ENCODE peak calls at places on chromosome 1, in six cellular contexts. Q, S, P, A, H and O are unnamed samples.

GRCh38 chr1:25815208-25816111 is 4.3 kb upstream of the MTFR1L start:
- DNase-seq in Q (no peak), S (no peak), P (no peak), A (no peak), H (no peak), O (no peak)

GRCh38 chr1:18188820-18189517 is 81.4 kb downstream of the IGSF21 start:
- DNase-seq in Q (no peak), S (no peak), P (no peak), A (no peak), H (no peak), O (no peak)

GRCh38 chr1:51523931-51524330 is 4.9 kb upstream of the EPS15 start:
- DNase-seq in Q (no peak), S (no peak), P (no peak), A (no peak), H (no peak), O (no peak)

GRCh38 chr1:19922015-19922688 is 1.3 kb downstream of the PLA2G2E start:
- DNase-seq in Q (no peak), S (no peak), P (no peak), A (peak), H (no peak), O (no peak)

GRCh38 chr1:85386068-85386722 is 78.8 kb downstream of the DDAH1 start:
- DNase-seq in Q (no peak), S (no peak), P (no peak), A (no peak), H (no peak), O (no peak)

GRCh38 chr1:236039736-236040670 is 24.9 kb downstream of the NID1 start:
- DNase-seq in Q (no peak), S (peak), P (no peak), A (peak), H (peak), O (no peak)

GRCh38 chr1:159983681-159984080 is 29.6 kb upstream of the SLAMF9 start:
- DNase-seq in Q (peak), S (no peak), P (no peak), A (no peak), H (no peak), O (no peak)

GRCh38 chr1:3560199-3560955 is 50.9 kb downstream of the MEGF6 start:
- DNase-seq in Q (no peak), S (no peak), P (no peak), A (no peak), H (no peak), O (no peak)

GRCh38 chr1:215181518-215181917 is 99.0 kb downstream of the KCNK2 start:
- DNase-seq in Q (no peak), S (no peak), P (no peak), A (no peak), H (no peak), O (no peak)

GRCh38 chr1:21436488-21437340 is 3.2 kb upstream of the NBPF3 start:
- DNase-seq in Q (peak), S (no peak), P (peak), A (no peak), H (no peak), O (no peak)

GRCh38 chr1:183734600-183735036 is 70.3 kb upstream of the RGL1 start:
- DNase-seq in Q (no peak), S (peak), P (no peak), A (no peak), H (peak), O (peak)

GRCh38 chr1:192057766-192058165 is 100.5 kb upstream of the RGS18 start:
- DNase-seq in Q (no peak), S (no peak), P (no peak), A (no peak), H (no peak), O (no peak)

GRCh38 chr1:160205974-160206369 is 788 bp downstream of the PEA15 start:
- DNase-seq in Q (no peak), S (peak), P (no peak), A (peak), H (peak), O (no peak)

GRCh38 chr1:160085686-160086089 is 4.3 kb downstream of the KCNJ9 start:
- DNase-seq in Q (peak), S (peak), P (peak), A (peak), H (peak), O (peak)

GRCh38 chr1:187819081-187819480 is 990.3 kb downstream of the PLA2G4A start:
- DNase-seq in Q (no peak), S (no peak), P (no peak), A (no peak), H (no peak), O (no peak)

GRCh38 chr1:53956308-53957168 is 10.4 kb downstream of the LRRC42 start:
- DNase-seq in Q (no peak), S (no peak), P (no peak), A (no peak), H (peak), O (no peak)

GRCh38 chr1:116514708-116515525 is 55.9 kb downstream of the CD58 start:
- DNase-seq in Q (no peak), S (no peak), P (no peak), A (peak), H (no peak), O (no peak)

GRCh38 chr1:79193211-79194079 is 186.9 kb upstream of the ADGRL4 start:
- DNase-seq in Q (peak), S (peak), P (peak), A (peak), H (peak), O (peak)

GRCh38 chr1:5990913-5991783 is 1.1 kb downstream of the NPHP4 start:
- DNase-seq in Q (no peak), S (peak), P (no peak), A (no peak), H (peak), O (peak)

GRCh38 chr1:27536767-27537166 is 46.8 kb upstream of the WASF2 start:
- DNase-seq in Q (peak), S (peak), P (peak), A (no peak), H (peak), O (peak)

GRCh38 chr1:25051504-25051903 is 121.4 kb upstream of the RUNX3 start:
- DNase-seq in Q (no peak), S (no peak), P (no peak), A (no peak), H (no peak), O (no peak)

GRCh38 chr1:208126108-208126507 is 118.1 kb downstream of the PLXNA2 start:
- DNase-seq in Q (no peak), S (no peak), P (no peak), A (no peak), H (no peak), O (no peak)

DNA sequence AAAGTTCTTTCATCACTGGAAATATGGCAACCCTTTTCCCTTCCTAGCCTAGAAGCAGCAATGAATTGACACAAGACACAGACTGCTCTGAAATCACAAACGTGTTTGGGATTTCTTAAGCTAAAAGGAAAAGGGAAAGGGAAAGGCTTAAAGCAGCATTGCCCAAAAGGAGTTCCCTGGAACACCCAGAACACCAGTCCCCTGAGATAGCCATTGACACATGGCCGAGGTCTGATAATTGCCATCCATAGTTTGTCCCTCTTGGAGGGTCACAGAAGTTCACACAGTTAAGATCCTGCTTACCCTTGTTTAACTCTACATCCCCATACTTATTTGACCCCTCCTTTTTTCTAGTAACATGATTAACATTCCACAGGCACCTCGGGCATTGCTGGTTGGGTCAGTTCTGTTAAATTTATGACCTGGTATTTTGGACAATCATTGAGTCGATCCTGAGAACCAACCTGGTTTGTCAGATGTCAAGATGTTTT is 72.9 kb downstream of the ZNF281 start:
- DNase-seq in Q (no peak), S (no peak), P (no peak), A (peak), H (peak), O (no peak)
- H2AFZ ChIP-seq in Q (no peak), S (peak), P (no peak), A (no peak), H (no peak), O (peak)

DNA sequence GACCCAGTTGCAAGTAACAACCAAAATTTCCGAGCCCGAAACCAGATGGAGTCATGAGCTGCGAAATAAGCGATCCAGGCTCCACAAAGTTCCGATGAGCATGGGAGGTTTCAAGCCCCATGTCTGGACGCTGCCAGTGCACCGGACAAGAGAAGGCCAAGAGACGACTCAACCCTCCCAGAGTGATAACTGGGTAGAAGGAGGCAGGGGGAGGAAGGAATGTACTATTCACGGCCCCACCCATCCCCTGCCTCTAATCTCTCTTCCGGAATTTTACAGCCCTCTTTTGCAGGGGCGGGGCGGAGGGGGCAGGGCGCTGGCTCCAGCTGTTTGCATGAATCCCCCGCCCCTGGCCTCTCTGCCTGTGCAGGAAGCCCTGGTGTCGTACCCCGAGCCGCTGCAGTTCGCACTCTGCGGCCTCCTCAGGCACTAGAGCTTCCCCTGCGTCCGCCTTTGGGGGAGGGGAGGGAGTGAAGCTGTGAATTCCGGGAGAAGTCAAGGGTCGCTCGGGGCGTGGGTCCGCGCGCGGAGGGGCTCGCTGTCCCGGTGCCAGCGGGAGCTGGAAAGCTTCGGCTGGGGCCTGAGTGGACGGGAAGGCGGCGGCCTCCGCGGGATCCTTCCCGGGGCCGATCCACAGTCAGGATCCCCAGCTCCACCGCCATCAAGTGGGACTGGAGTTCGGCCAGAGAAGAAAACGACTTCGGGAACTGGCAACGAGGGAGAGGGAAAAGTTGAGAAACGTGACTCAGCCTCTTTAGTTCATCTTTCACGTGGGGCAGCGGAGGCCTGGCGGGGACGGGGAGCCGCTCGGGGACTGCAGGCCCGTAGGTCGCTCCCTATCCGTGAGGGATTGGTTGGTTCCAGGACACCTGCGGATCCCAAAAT is 6.3 kb upstream of the PTP4A2 start:
- DNase-seq in Q (peak), S (peak), P (peak), A (peak), H (peak), O (peak)
- H2AK5ac ChIP-seq in Q (no peak), S (peak), P (no peak), A (peak), H (peak), O (peak)

GRCh38 chr1:164598719-164599118 is 39.7 kb downstream of the PBX1 start:
- DNase-seq in Q (no peak), S (no peak), P (no peak), A (no peak), H (no peak), O (no peak)
- H2AFZ ChIP-seq in Q (no peak), S (no peak), P (no peak), A (no peak), H (no peak), O (no peak)

GRCh38 chr1:156844102-156844501 is 14.8 kb downstream of the INSRR start:
- DNase-seq in Q (no peak), S (no peak), P (no peak), A (no peak), H (no peak), O (no peak)

GRCh38 chr1:156845953-156846545 is 12.9 kb downstream of the INSRR start:
- DNase-seq in Q (no peak), S (no peak), P (no peak), A (no peak), H (no peak), O (no peak)

GRCh38 chr1:156844638-156845037 is 14.3 kb downstream of the INSRR start:
- DNase-seq in Q (no peak), S (no peak), P (no peak), A (no peak), H (no peak), O (no peak)

GRCh38 chr1:156846643-156847042 is 12.3 kb downstream of the INSRR start:
- DNase-seq in Q (no peak), S (no peak), P (no peak), A (no peak), H (no peak), O (no peak)

GRCh38 chr1:156845055-156845952 is 13.6 kb downstream of the INSRR start:
- DNase-seq in Q (peak), S (no peak), P (peak), A (no peak), H (no peak), O (no peak)
- H2AK5ac ChIP-seq in Q (no peak), S (no peak), P (no peak), A (no peak), H (no peak), O (peak)

GRCh38 chr1:31939484-31940329 is 1.5 kb upstream of the PTP4A2 start:
- DNase-seq in Q (peak), S (peak), P (peak), A (peak), H (peak), O (no peak)
- H2AFZ ChIP-seq in Q (peak), S (peak), P (no peak), A (no peak), H (peak), O (peak)

DNA sequence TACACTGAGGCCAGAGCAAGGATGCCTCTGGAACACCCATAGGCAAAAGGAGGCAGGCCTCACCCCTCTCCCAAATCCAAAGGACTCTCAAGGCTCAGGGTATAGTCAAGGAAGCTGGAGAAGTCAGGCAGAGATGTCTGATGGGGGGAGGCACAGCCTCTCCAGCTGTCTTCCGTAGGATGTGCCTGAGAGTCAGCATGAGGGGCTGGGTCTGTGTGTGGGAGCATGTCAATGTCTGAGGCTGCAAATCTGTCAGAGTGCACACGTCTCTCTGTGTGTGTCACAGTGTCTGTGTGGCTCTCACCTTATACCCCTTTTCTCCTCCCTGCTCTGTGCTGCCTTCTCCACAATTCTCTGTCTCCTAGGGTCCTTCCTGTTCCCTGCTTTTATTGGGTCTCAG is 4.0 kb downstream of the HPCAL4 start:
- DNase-seq in Q (no peak), S (no peak), P (no peak), A (no peak), H (no peak), O (no peak)
- H2AK5ac ChIP-seq in Q (no peak), S (no peak), P (no peak), A (no peak), H (no peak), O (no peak)

GRCh38 chr1:220299337-220299736 is 27.1 kb upstream of the RAB3GAP2 start:
- DNase-seq in Q (no peak), S (no peak), P (no peak), A (no peak), H (no peak), O (no peak)

GRCh38 chr1:220296941-220297460 is 24.7 kb upstream of the RAB3GAP2 start:
- DNase-seq in Q (no peak), S (peak), P (no peak), A (no peak), H (peak), O (no peak)

GRCh38 chr1:220300442-220301121 is 28.3 kb upstream of the RAB3GAP2 start:
- DNase-seq in Q (no peak), S (peak), P (peak), A (peak), H (peak), O (peak)

GRCh38 chr1:220301630-220302029 is 29.4 kb upstream of the RAB3GAP2 start:
- DNase-seq in Q (no peak), S (no peak), P (no peak), A (no peak), H (no peak), O (no peak)

GRCh38 chr1:220298470-220298869 is 26.2 kb upstream of the RAB3GAP2 start:
- DNase-seq in Q (no peak), S (no peak), P (no peak), A (no peak), H (no peak), O (no peak)
- H2AFZ ChIP-seq in Q (no peak), S (no peak), P (no peak), A (no peak), H (no peak), O (peak)

GRCh38 chr1:203186446-203187305 is at the start of gene CHI3L1:
- DNase-seq in Q (no peak), S (no peak), P (no peak), A (no peak), H (no peak), O (no peak)
- H2AK5ac ChIP-seq in Q (no peak), S (no peak), P (no peak), A (no peak), H (no peak), O (peak)